ENCODE peak calls at places on chromosome 17, in nine cellular contexts. D is CD8-positive, alpha-beta memory T cell; T is frontal cortex; E is fibroblast of lung; Y is T-cell; W is uterus; R is T-helper 1 cell; Q is transverse colon; K is naive thymus-derived CD8-positive, alpha-beta T cell. J is an unnamed sample.

GRCh38 chr17:1108810-1109605 is 70.8 kb downstream of the ABR start:
- DNase-seq in T (no peak), E (peak), D (peak), W (no peak), Y (peak), Q (peak), K (peak), R (peak), J (peak)

GRCh38 chr17:46159686-46160085 is 33.5 kb downstream of the KANSL1 start:
- DNase-seq in E (peak), W (no peak), T (no peak), Y (no peak), R (no peak), D (no peak), K (no peak), Q (no peak), J (no peak)

GRCh38 chr17:50363217-50364060 is 9.5 kb downstream of the MRPL27 start:
- DNase-seq in D (no peak), K (no peak), R (no peak), E (peak), T (peak), Q (no peak), W (no peak), Y (no peak), J (no peak)

GRCh38 chr17:44267165-44267455 is 825 bp downstream of the SLC4A1 start:
- DNase-seq in E (no peak), Y (no peak), K (no peak), R (no peak), T (no peak), W (no peak), D (no peak), Q (no peak), J (no peak)

GRCh38 chr17:60305141-60305540 is 86.8 kb downstream of the USP32 start:
- DNase-seq in E (no peak), W (no peak), R (peak), D (no peak), Y (no peak), Q (no peak), K (peak), T (no peak), J (no peak)

GRCh38 chr17:32970281-32970680 is 21.4 kb upstream of the SPACA3 start:
- DNase-seq in Y (no peak), Q (no peak), E (peak), D (no peak), T (no peak), K (no peak), R (no peak), W (peak), J (no peak)

GRCh38 chr17:41442772-41443171 is 2.0 kb upstream of the KRT38 start:
- DNase-seq in Q (no peak), T (no peak), W (no peak), D (no peak), R (no peak), K (no peak), Y (no peak), E (peak), J (no peak)

GRCh38 chr17:58734811-58735210 is 20.8 kb upstream of the PPM1E start:
- DNase-seq in W (no peak), R (no peak), K (no peak), D (no peak), Q (no peak), E (no peak), Y (no peak), T (no peak), J (no peak)

GRCh38 chr17:30477758-30478115 is 529 bp downstream of the GOSR1 start:
- DNase-seq in K (peak), D (no peak), T (no peak), Q (no peak), R (peak), E (peak), Y (no peak), W (no peak), J (peak)

GRCh38 chr17:3843935-3844516 is 2.0 kb downstream of the NCBP3 start:
- DNase-seq in E (peak), Y (peak), T (no peak), R (peak), D (no peak), W (no peak), Q (peak), K (peak), J (peak)

GRCh38 chr17:17491031-17491471 is 5.1 kb downstream of the RASD1 start:
- DNase-seq in K (no peak), Y (no peak), R (no peak), D (no peak), E (no peak), Q (no peak), W (no peak), T (no peak), J (no peak)

GRCh38 chr17:80761421-80761871 is 216.8 kb downstream of the RPTOR start:
- DNase-seq in D (peak), R (peak), Q (no peak), T (no peak), E (peak), W (no peak), K (no peak), Y (peak), J (peak)

GRCh38 chr17:50708050-50709000 is 611 bp upstream of the ANKRD40 start:
- DNase-seq in Y (no peak), Q (no peak), R (no peak), D (no peak), K (no peak), W (no peak), E (no peak), T (no peak), J (no peak)

GRCh38 chr17:45150911-45151809 is 2.9 kb downstream of the HEXIM1 start:
- DNase-seq in Q (no peak), E (no peak), Y (no peak), T (no peak), K (no peak), R (no peak), W (no peak), D (no peak), J (no peak)

GRCh38 chr17:78556812-78557211 is 20.4 kb downstream of the DNAH17 start:
- DNase-seq in R (no peak), W (no peak), D (no peak), T (no peak), Q (no peak), K (no peak), Y (no peak), E (no peak), J (no peak)

GRCh38 chr17:82436601-82437324 is 13.8 kb downstream of the CYBC1 start:
- DNase-seq in D (no peak), Q (no peak), Y (no peak), K (no peak), R (no peak), W (no peak), E (no peak), T (no peak), J (no peak)

GRCh38 chr17:42937712-42938596 is 26.3 kb downstream of the AARSD1 start:
- DNase-seq in D (no peak), K (peak), Q (peak), R (no peak), T (no peak), E (peak), W (peak), Y (peak), J (no peak)

GRCh38 chr17:50185724-50186545 is 15.5 kb downstream of the COL1A1 start:
- DNase-seq in D (no peak), W (no peak), Q (no peak), K (no peak), T (no peak), R (no peak), Y (no peak), E (peak), J (no peak)

GRCh38 chr17:75012320-75013076 is at the start of gene MRPL58:
- DNase-seq in E (peak), R (peak), D (peak), K (peak), T (peak), W (peak), Q (peak), Y (peak), J (peak)

GRCh38 chr17:43579570-43580140 is 33.5 kb upstream of the ETV4 start:
- DNase-seq in T (no peak), W (no peak), Y (no peak), D (no peak), E (peak), R (no peak), K (no peak), Q (no peak), J (no peak)

GRCh38 chr17:82028966-82029365 is 2.5 kb upstream of the RAC3 start:
- DNase-seq in W (no peak), K (no peak), Q (no peak), R (no peak), E (no peak), T (no peak), Y (no peak), D (no peak), J (no peak)

GRCh38 chr17:60421273-60422161 is 772 bp upstream of the CHCT1 start:
- DNase-seq in K (peak), T (peak), Y (peak), E (peak), D (peak), Q (peak), R (peak), W (peak), J (peak)

GRCh38 chr17:40019140-40019991 is 4.1 kb downstream of the CSF3 start:
- DNase-seq in K (no peak), Q (no peak), E (peak), T (no peak), Y (no peak), R (no peak), D (no peak), W (peak), J (no peak)

GRCh38 chr17:72120878-72121163 is at the start of gene SOX9:
- DNase-seq in R (no peak), W (no peak), K (no peak), E (peak), Y (no peak), D (no peak), T (peak), Q (peak), J (no peak)

GRCh38 chr17:76452646-76453430 is at the start of gene UBE2O:
- DNase-seq in D (peak), K (peak), T (peak), R (peak), W (peak), Y (peak), Q (peak), E (peak), J (peak)

GRCh38 chr17:37642706-37643105 is 540 bp downstream of the DDX52 start:
- DNase-seq in D (no peak), E (peak), T (no peak), K (peak), Y (no peak), W (no peak), Q (no peak), R (no peak), J (peak)

GRCh38 chr17:48522031-48522593 is 8.7 kb downstream of the HOXB1 start:
- DNase-seq in E (peak), W (no peak), Q (no peak), K (no peak), R (no peak), Y (no peak), D (no peak), T (no peak), J (no peak)

GRCh38 chr17:35170968-35171771 is 23.0 kb downstream of the SLC35G3 start:
- DNase-seq in W (no peak), T (no peak), Q (no peak), E (no peak), Y (peak), R (no peak), D (no peak), K (peak), J (peak)

GRCh38 chr17:64240741-64241347 is 22.2 kb downstream of the TEX2 start:
- DNase-seq in R (no peak), W (peak), D (no peak), T (no peak), K (no peak), Q (peak), E (peak), Y (no peak), J (no peak)

GRCh38 chr17:75647061-75647460 is 13.8 kb downstream of the SMIM5 start:
- DNase-seq in D (no peak), Y (no peak), R (no peak), W (no peak), T (no peak), E (no peak), K (no peak), Q (no peak), J (no peak)

GRCh38 chr17:76912585-76912984 is 44.4 kb downstream of the MGAT5B start:
- DNase-seq in W (no peak), D (no peak), R (no peak), K (no peak), Y (no peak), E (no peak), T (no peak), Q (no peak), J (no peak)

GRCh38 chr17:35788504-35788998 is 6.9 kb downstream of the MMP28 start:
- DNase-seq in Y (no peak), T (no peak), W (no peak), Q (no peak), R (no peak), D (no peak), E (peak), K (no peak), J (no peak)

GRCh38 chr17:38868968-38869646 is 751 bp upstream of the LASP1 start:
- DNase-seq in D (peak), W (peak), T (peak), E (peak), Q (peak), Y (peak), K (peak), R (peak), J (peak)

GRCh38 chr17:79414520-79415065 is 196.3 kb downstream of the RBFOX3 start:
- DNase-seq in R (no peak), E (no peak), K (no peak), Y (no peak), D (no peak), W (no peak), T (no peak), Q (no peak), J (no peak)

GRCh38 chr17:2939714-2940351 is 123.6 kb downstream of the OR1D5 start:
- DNase-seq in W (no peak), R (no peak), T (no peak), Y (no peak), Q (peak), D (no peak), E (no peak), K (no peak), J (no peak)

GRCh38 chr17:68963958-68964357 is 8.8 kb upstream of the ABCA8 start:
- DNase-seq in Q (no peak), K (no peak), W (no peak), R (no peak), E (no peak), Y (no peak), D (no peak), T (no peak), J (no peak)

GRCh38 chr17:77451271-77451893 is 310.6 kb downstream of the SEC14L1 start:
- DNase-seq in W (peak), Y (peak), R (peak), K (peak), T (peak), E (peak), Q (peak), D (peak), J (no peak)

GRCh38 chr17:44829558-44830358 is at the start of gene GJC1:
- DNase-seq in T (peak), W (peak), Y (peak), K (peak), E (peak), R (no peak), Q (peak), D (no peak), J (peak)

J was measured in naive thymus-derived CD4-positive, alpha-beta T cell.